ENCODE peak calls at places on chromosomes 4 and X, in seven cellular contexts. T, U, P, D, E, X and J are unnamed samples.
A peak's percentile ranks its signal among the peaks of the same experiment; 100 is the strongest.

GRCh38 chrX:46577116-46578005 is 3.8 kb downstream of the CHST7 start:
- DNase-seq in E (no peak), D (no peak), T (no peak), X (no peak), U (no peak), P (no peak), J (no peak)

GRCh38 chr4:48668254-48669017 is 111.6 kb downstream of the FRYL start:
- DNase-seq in P (no peak), D (no peak), E (no peak), T (no peak), X (no peak), U (no peak), J (no peak)

GRCh38 chrX:23871905-23872546 is 35.7 kb downstream of the APOO start:
- DNase-seq in X (no peak), T (no peak), U (no peak), D (no peak), P (no peak), E (no peak), J (peak; percentile 21)

GRCh38 chr4:2275546-2276251 is 13.8 kb upstream of the MXD4 start:
- DNase-seq in P (no peak), D (no peak), X (no peak), E (no peak), T (peak; percentile 14), U (peak; percentile 5), J (no peak)

GRCh38 chrX:104108955-104109354 is 3.4 kb upstream of the ZCCHC18 start:
- DNase-seq in X (no peak), P (no peak), U (no peak), T (no peak), E (no peak), D (no peak), J (no peak)

GRCh38 chrX:12866451-12867377 is at the start of gene TLR7:
- DNase-seq in E (no peak), D (no peak), X (no peak), T (no peak), P (no peak), U (no peak), J (no peak)

GRCh38 chrX:153381684-153382532 is 19.2 kb downstream of the PNMA6E start:
- DNase-seq in D (no peak), P (no peak), X (no peak), U (no peak), E (no peak), T (peak; percentile 83), J (peak; percentile 72)

GRCh38 chr4:109658871-109659410 is 44.3 kb downstream of the CASP6 start:
- DNase-seq in D (no peak), E (no peak), U (no peak), P (no peak), X (no peak), T (no peak), J (no peak)

GRCh38 chrX:48676893-48677270 is 6.7 kb upstream of the WAS start:
- DNase-seq in T (no peak), X (no peak), U (no peak), E (no peak), P (no peak), D (no peak), J (no peak)

GRCh38 chr4:7911044-7911578 is 28.6 kb downstream of the AFAP1 start:
- DNase-seq in U (no peak), D (no peak), E (no peak), T (no peak), X (no peak), P (no peak), J (no peak)

GRCh38 chrX:123736333-123736921 is 3.6 kb upstream of the THOC2 start:
- DNase-seq in E (no peak), X (no peak), U (no peak), D (no peak), P (no peak), T (no peak), J (no peak)

GRCh38 chr4:10002278-10002677 is 19.0 kb downstream of the SLC2A9 start:
- DNase-seq in E (no peak), T (no peak), D (no peak), P (no peak), U (peak; percentile 22), X (peak; percentile 54), J (no peak)

GRCh38 chr4:13930155-13930554 is 302.6 kb upstream of the BOD1L1 start:
- DNase-seq in T (no peak), X (no peak), U (no peak), D (no peak), E (no peak), P (no peak), J (no peak)

GRCh38 chr4:14096406-14096965 is 469.0 kb upstream of the BOD1L1 start:
- DNase-seq in D (no peak), P (no peak), T (no peak), U (no peak), X (no peak), E (no peak), J (no peak)

GRCh38 chr4:15162046-15162445 is 159.8 kb downstream of the CPEB2 start:
- DNase-seq in P (no peak), X (no peak), T (no peak), U (no peak), E (no peak), D (no peak), J (no peak)

GRCh38 chrX:39808471-39808917 is 289.3 kb downstream of the BCOR start:
- DNase-seq in D (no peak), E (no peak), T (no peak), U (no peak), X (no peak), P (no peak), J (no peak)

GRCh38 chrX:87338510-87338909 is 179.1 kb upstream of the KLHL4 start:
- DNase-seq in D (no peak), X (no peak), U (no peak), E (no peak), P (no peak), T (no peak), J (no peak)

GRCh38 chrX:153924149-153924861 is 1.8 kb downstream of the ARHGAP4 start:
- DNase-seq in U (peak; percentile 41), D (no peak), X (peak; percentile 44), T (no peak), P (no peak), E (no peak), J (peak; percentile 35)

GRCh38 chr4:166252487-166253402 is 379.7 kb downstream of the TLL1 start:
- DNase-seq in D (no peak), E (no peak), T (no peak), U (no peak), X (no peak), P (no peak), J (no peak)

GRCh38 chr4:52098618-52099017 is 47.5 kb downstream of the SPATA18 start:
- DNase-seq in U (no peak), D (no peak), T (no peak), X (no peak), P (no peak), E (no peak), J (no peak)

GRCh38 chrX:41033299-41033698 is 51.9 kb upstream of the USP9X start:
- DNase-seq in E (no peak), T (no peak), P (no peak), X (no peak), D (no peak), U (no peak), J (no peak)

GRCh38 chr4:134174271-134174670 is 27.3 kb downstream of the PABPC4L start:
- DNase-seq in X (no peak), U (no peak), P (no peak), D (no peak), T (no peak), E (no peak), J (no peak)

GRCh38 chr4:147312376-147313046 is 168.4 kb upstream of the EDNRA start:
- DNase-seq in T (no peak), P (no peak), D (no peak), E (no peak), U (no peak), X (no peak), J (no peak)

GRCh38 chr4:90960840-90961239 is 833.6 kb downstream of the CCSER1 start:
- DNase-seq in T (no peak), E (no peak), X (no peak), P (no peak), D (no peak), U (no peak), J (no peak)

GRCh38 chr4:26482508-26483462 is 7.5 kb downstream of the CCKAR start:
- DNase-seq in D (no peak), T (peak; percentile 35), E (no peak), P (no peak), X (no peak), U (no peak), J (no peak)

GRCh38 chr4:56320293-56320692 is 67.0 kb downstream of the AASDH start:
- DNase-seq in P (no peak), D (no peak), T (no peak), X (no peak), E (no peak), U (no peak), J (no peak)

GRCh38 chr4:41145571-41146078 is 68.7 kb downstream of the APBB2 start:
- DNase-seq in U (no peak), T (no peak), E (peak; percentile 31), P (no peak), D (no peak), X (no peak), J (no peak)
- H3K27ac ChIP-seq in U (no peak overlapping the region), T (no peak overlapping the region), E (peak overlapping the region; percentile 38), P (no peak overlapping the region), D (peak overlapping the region; percentile 84), X (peak overlapping the region; percentile 74), J (peak overlapping the region; percentile 44)

GRCh38 chr4:66482186-66482585 is 811.9 kb upstream of the EPHA5 start:
- DNase-seq in E (no peak), P (no peak), D (no peak), U (no peak), T (no peak), X (no peak), J (no peak)
- TF ChIP-seq POLR2A in E (no peak), P (no peak), D (no peak), U (no peak), T (no peak), X (no peak), J (no peak)

GRCh38 chr4:93825551-93826216 is 2.9 kb upstream of the ATOH1 start:
- DNase-seq in U (no peak), E (no peak), P (no peak), D (no peak), X (no peak), T (no peak), J (no peak)

GRCh38 chr4:93828830-93829530 is 427 bp downstream of the ATOH1 start:
- DNase-seq in X (no peak), E (no peak), D (no peak), U (no peak), T (peak; percentile 15), P (no peak), J (peak; percentile 19)

GRCh38 chr4:93828332-93828829 is at the start of gene ATOH1:
- DNase-seq in T (no peak), U (no peak), P (no peak), E (no peak), X (no peak), D (no peak), J (peak; percentile 12)

GRCh38 chr4:93829531-93830089 is 1.1 kb downstream of the ATOH1 start:
- DNase-seq in T (no peak), U (no peak), P (no peak), D (no peak), E (no peak), X (no peak), J (no peak)

GRCh38 chr4:93827272-93827947 is 1.1 kb upstream of the ATOH1 start:
- DNase-seq in U (no peak), E (no peak), X (no peak), D (no peak), T (no peak), P (no peak), J (no peak)
- H3K27me3 ChIP-seq in U (peaks cover 19% of the 10 kb centered on the region), E (peaks cover 10% of the 10 kb centered on the region), X (peaks cover 71% of the 10 kb centered on the region), D (peaks cover 3% of the 10 kb centered on the region), T (no peaks in the 10 kb centered on the region), P (peaks cover 11% of the 10 kb centered on the region), J (no peaks in the 10 kb centered on the region)

GRCh38 chr4:71188197-71188625 is 150.6 kb upstream of the SLC4A4 start:
- DNase-seq in P (no peak), D (no peak), U (no peak), T (no peak), E (no peak), X (no peak), J (no peak)
- H3K27ac ChIP-seq in P (no peak overlapping the region), D (peak overlapping the region; percentile 86), U (peak overlapping the region; percentile 12), T (no peak overlapping the region), E (no peak overlapping the region), X (peak overlapping the region; percentile 80), J (no peak overlapping the region)